ENCODE peak calls at places on chromosome 21, in four cellular contexts. G is tibial artery, S is lower lobe of right lung, Y is A549. V is an unnamed sample.

GRCh38 chr21:23968722-23969647 is 1638.3 kb downstream of the MRPL39 start:
- DNase-seq in G (no peak), S (no peak), Y (peak; percentile 4), V (peak; percentile 0)

GRCh38 chr21:36610201-36610600 is 88.7 kb upstream of the SIM2 start:
- DNase-seq in G (no peak), S (no peak), Y (no peak), V (no peak)

GRCh38 chr21:33230518-33231324 is 983 bp downstream of the IFNAR2 start:
- DNase-seq in G (peak; percentile 75), S (peak; percentile 63), Y (peak; percentile 56), V (no peak)

GRCh38 chr21:46660505-46660904 is 25.0 kb downstream of the PRMT2 start:
- DNase-seq in G (no peak), S (no peak), Y (no peak), V (no peak)

GRCh38 chr21:38759286-38759872 is 46.4 kb upstream of the ETS2 start:
- DNase-seq in G (no peak), S (no peak), Y (no peak), V (no peak)

GRCh38 chr21:33760641-33761103 is 118.4 kb downstream of the ITSN1 start:
- DNase-seq in G (no peak), S (no peak), Y (no peak), V (peak; percentile 44)

GRCh38 chr21:36035381-36035791 is 24.9 kb downstream of the SETD4 start:
- DNase-seq in G (no peak), S (no peak), Y (no peak), V (no peak)

GRCh38 chr21:37642493-37642892 is 273.8 kb downstream of the KCNJ6 start:
- DNase-seq in G (no peak), S (no peak), Y (peak; percentile 37), V (no peak)

GRCh38 chr21:39078322-39079065 is 104.8 kb downstream of the PSMG1 start:
- DNase-seq in G (no peak), S (no peak), Y (no peak), V (no peak)

GRCh38 chr21:34946385-34947121 is 102.5 kb downstream of the RUNX1 start:
- DNase-seq in G (no peak), S (no peak), Y (no peak), V (no peak)

GRCh38 chr21:31537872-31538576 is 121.5 kb upstream of the SOD1 start:
- DNase-seq in G (no peak), S (no peak), Y (no peak), V (no peak)

GRCh38 chr21:33761104-33762036 is 119.1 kb downstream of the ITSN1 start:
- DNase-seq in G (peak; percentile 65), S (no peak), Y (peak; percentile 90), V (peak; percentile 98)

GRCh38 chr21:28516996-28517592 is 475.6 kb downstream of the LTN1 start:
- DNase-seq in G (peak; percentile 67), S (peak; percentile 51), Y (peak; percentile 59), V (no peak)
- TF ChIP-seq CTCF in G (peak; percentile 38), S (peak; percentile 60), Y (peak; percentile 30), V (peak; percentile 49)

DNA sequence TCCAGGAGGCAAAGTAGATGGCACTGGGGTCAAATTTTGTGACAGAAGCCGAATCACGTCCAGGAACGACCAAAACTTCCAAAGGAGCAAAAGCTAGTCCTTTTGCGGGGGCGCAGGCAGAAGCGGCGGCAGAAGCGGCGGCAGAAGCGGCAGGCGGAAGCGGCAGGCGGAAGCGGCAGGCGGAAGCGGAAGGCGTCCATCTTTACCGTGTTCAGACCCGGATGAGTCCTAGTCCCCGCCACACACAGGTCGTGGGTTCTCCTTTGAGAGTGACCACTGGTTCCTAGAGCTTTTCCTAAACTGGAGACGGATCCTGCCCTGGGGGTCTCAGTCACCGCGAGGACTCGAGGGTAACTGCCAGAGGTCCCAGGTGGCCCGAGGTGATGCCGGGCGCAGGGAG is 53.6 kb downstream of the POFUT2 start:
- DNase-seq in G (peak; percentile 35), S (no peak), Y (no peak), V (no peak)
- H3K4me3 ChIP-seq in G (no peak overlapping the region), S (no peak overlapping the region), Y (no peak overlapping the region), V (no peak overlapping the region)

DNA sequence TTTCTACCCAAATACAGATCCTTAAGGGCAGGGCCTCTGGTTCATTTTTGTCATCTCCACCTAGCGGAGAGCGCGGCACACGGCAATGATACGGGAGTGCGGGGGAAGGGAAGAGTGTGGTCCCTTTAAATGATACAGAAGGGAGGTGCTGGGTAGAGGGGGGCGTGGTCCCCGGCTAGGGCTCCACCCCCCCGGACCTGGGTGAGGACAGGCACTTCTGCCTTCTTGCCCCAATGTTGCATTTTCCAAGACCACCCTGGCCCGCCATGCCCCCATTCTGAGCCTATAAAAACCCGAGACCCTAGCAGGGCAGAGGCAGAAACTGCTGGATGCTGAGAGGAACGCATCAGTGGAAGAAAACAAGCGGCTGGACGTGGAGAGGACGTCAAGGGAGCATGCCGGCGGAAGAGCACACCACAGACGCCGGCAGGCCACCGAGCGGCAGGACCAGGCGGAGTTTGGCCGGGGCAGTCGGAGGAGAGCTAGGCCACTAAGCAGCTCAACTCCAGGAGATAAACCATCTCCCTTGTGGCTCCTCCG is 30.0 kb downstream of the LRRC3 start:
- DNase-seq in G (no peak), S (no peak), Y (peak; percentile 83), V (no peak)
- TF ChIP-seq CTCF in G (no peak), S (no peak), Y (peak; percentile 35), V (no peak)

DNA sequence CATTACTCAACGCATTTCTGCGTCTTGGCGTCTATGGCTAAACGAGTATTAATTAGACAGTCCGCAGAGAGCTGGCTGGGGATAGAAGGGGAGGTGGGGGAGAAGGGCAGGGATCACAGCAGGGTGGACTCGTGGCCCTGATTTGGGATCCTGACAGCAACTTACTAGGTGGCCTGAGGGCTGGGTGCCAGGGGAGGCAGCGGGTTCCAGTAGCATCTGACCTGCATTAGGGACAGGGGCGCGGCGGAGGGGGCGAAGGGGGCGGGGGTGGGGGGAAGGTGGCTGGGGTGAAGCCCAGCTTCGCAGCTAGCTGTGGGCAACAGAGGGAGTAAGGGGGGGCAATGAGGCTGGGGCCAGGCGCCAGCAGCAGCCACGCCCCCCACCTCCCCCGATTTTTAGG is 1.0 kb upstream of the BACE2 start:
- DNase-seq in G (peak; percentile 79), S (no peak), Y (no peak), V (no peak)
- H3K4me3 ChIP-seq in G (peak overlapping the region; percentile 94), S (peak overlapping the region; percentile 75), Y (peak overlapping the region; percentile 69), V (peak overlapping the region; percentile 76)

DNA sequence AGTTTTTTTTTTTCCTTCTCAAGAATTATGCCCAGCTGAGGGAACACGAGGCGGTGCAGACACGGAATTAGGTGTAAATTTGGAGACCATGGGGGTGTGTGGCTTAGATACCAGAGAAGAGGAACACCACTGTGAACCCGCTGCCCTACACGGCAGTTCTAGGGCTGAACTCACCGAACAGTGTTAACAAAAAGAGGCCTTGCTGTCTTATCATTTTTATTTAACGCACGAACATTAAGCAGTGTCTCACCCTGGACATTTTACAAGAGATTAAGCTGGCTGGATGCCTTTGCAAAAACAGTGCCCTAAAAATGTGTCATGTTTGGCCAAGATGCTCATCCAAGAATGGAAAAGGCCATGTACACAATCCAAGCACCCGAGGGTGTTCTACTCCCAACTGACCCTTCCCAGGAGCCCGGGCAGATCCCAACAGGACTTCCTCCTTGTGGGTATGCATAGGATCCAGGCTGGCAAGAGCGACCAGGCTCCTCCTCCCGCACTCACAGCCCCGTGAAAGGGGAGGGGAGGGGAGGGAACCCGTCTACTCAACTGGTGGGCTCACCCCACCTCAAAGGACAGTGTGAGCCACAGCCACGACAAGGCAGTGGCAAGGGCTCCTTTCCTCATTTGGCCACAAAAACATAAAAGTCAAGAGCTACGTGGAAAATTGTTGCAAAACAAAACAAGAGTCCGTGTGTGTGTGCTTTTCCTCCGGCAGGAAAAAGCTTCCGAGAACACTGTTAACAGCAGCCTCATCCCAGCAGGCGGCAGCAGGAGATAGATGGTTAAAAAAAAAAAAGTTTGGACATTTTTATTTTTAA is 20.3 kb downstream of the C2CD2 start:
- DNase-seq in G (no peak), S (no peak), Y (no peak), V (no peak)
- TF ChIP-seq CTCF in G (no peak), S (peak; percentile 20), Y (no peak), V (peak; percentile 35)

DNA sequence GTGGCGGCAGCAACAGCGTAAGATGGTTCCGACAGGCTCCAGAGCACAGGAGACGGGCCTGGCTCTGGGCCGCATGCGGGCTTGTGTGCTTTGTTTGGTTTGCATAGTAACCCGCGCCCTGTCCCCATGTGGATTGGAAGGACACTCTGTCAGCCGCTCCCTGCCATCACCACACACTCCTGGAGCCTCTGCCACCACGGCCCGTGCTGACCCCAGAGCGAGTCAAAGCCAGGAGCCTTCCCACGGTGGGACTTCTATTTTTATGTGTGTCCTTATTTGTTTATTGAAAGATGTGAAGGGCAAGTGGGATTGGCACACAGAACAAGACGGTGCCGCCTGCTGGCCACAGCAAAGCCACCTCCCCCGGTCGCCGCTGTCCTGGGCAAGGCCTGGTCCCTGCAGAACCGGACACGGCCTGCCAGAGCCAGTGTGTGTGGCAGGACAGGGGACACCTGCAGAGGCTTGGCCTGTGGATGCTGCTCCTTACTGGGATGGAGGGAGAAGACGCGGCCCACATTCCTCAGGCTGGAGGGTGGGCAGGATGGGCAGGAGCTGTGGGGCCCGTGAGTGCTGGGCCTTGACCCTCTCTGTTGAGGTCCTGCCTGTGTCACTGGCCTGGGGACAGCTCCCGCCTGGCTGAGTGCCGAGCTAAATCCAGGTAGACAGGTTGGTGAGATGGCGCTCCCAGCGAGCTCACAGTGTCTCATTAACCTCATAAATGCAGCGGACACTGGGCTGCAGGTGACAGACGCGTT is 64.4 kb downstream of the AGPAT3 start:
- DNase-seq in G (no peak), S (no peak), Y (no peak), V (no peak)
- H3K4me3 ChIP-seq in G (no peak overlapping the region), S (no peak overlapping the region), Y (no peak overlapping the region), V (no peak overlapping the region)

DNA sequence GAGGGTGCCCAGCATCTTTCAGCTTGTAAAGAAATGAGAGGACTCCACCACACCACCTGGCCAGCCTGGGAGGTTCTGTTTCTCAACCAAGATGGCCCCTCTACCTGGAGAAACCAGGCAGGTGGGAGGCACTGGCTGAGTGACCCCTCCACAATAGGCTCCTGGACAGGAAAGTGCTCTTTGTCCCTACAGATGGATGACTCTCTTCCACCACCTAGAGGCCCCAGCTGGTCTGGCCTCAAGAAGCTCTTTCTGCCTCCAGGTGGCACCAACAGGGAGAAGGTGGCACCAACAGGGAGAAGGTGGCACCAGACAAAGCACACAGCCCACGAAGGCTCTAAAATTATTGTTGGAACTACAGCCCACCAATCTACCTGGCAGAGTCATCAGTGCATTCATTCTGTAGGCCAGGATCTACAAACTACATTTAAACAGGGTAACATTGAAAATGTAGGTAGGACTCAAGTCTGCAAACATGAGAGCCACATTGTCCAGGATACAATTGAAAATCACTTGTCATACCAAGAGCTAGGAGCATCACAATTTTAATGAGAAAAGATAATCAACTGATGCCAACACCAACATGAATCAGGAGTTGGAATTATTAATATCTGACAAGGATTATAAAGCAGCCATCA is 14.4 kb downstream of the TMPRSS3 start:
- DNase-seq in G (no peak), S (peak; percentile 58), Y (peak; percentile 61), V (no peak)
- TF ChIP-seq CTCF in G (no peak), S (peak; percentile 70), Y (peak; percentile 59), V (peak; percentile 68)

DNA sequence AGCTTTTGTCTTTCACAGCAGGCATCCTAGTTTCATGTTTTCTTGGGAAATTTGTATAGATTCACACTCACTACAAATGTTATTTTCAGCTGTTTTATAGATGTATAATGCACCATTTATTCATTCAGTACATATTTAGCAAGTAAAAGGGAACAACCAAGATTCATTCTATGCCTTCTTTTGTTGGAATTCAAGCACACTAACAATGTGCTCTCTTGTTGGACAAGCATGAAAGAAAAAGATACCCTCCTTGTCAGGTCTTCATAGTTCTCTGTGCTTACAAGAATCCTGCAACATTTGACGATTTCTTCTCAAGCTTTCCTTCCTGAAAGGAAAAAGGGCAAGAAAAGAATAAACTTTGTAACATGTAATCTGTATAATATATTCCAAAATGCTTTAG is 456.0 kb downstream of the USP25 start:
- DNase-seq in G (no peak), S (no peak), Y (no peak), V (no peak)
- H3K4me3 ChIP-seq in G (no peak overlapping the region), S (no peak overlapping the region), Y (no peak overlapping the region), V (no peak overlapping the region)